ENCODE peak calls at places on chromosomes 2 and 18, in eight cellular contexts. T is gastrocnemius medialis; E is left ventricle myocardium inferior; W is aorta; F is activated T-cell treated with anti-CD3 and anti-CD28 coated beads, Interleukin-2, amount 50 U/mL, for 4 hours; J is LoVo; X is mammary epithelial cell; K is BJ. O is an unnamed sample.

GRCh38 chr2:208489687-208490086 is 83.1 kb downstream of the PTH2R start:
- DNase-seq in T (no peak), E (no peak), W (no peak), F (no peak), J (no peak), X (no peak), K (no peak), O (no peak)

GRCh38 chr2:64699712-64700111 is 46.0 kb upstream of the SERTAD2 start:
- DNase-seq in T (no peak), E (no peak), W (no peak), F (no peak), J (no peak), X (no peak), K (no peak), O (no peak)

GRCh38 chr18:832085-832681 is 20.1 kb upstream of the YES1 start:
- DNase-seq in T (no peak), E (peak; percentile 17), W (peak; percentile 52), F (peak; percentile 25), J (peak; percentile 71), X (no peak), K (no peak), O (peak; percentile 27)

GRCh38 chr2:219464286-219465032 is 29.8 kb downstream of the SPEG start:
- DNase-seq in T (no peak), E (no peak), W (no peak), F (no peak), J (no peak), X (no peak), K (no peak), O (no peak)

GRCh38 chr18:54558609-54559585 is 32.1 kb upstream of the DYNAP start:
- DNase-seq in T (no peak), E (no peak), W (no peak), F (no peak), J (peak; percentile 29), X (peak; percentile 4), K (no peak), O (peak; percentile 60)

GRCh38 chr18:11859903-11860407 is 8.7 kb downstream of the CHMP1B start:
- DNase-seq in T (no peak), E (no peak), W (no peak), F (no peak), J (peak; percentile 90), X (peak; percentile 99), K (peak; percentile 26), O (peak; percentile 97)

GRCh38 chr2:70463997-70464396 is 89.6 kb downstream of the TGFA start:
- DNase-seq in T (no peak), E (no peak), W (no peak), F (no peak), J (no peak), X (no peak), K (no peak), O (no peak)

GRCh38 chr2:237435844-237436590 is 22.1 kb upstream of the COL6A3 start:
- DNase-seq in T (no peak), E (no peak), W (no peak), F (no peak), J (no peak), X (no peak), K (no peak), O (no peak)

O was measured in MCF 10A.